ENCODE peak calls at places on chromosomes 13 and 19, in seven cellular contexts. X is left lung; F is transverse colon; U is mesothelial cell of epicardium; P is kidney epithelial cell; D is CD4-positive, alpha-beta T cell; E is psoas muscle. G is an unnamed sample.

GRCh38 chr13:46126552-46127171 is 21.8 kb upstream of the CPB2 start:
- DNase-seq in E (peak), P (peak), D (peak), U (peak), X (peak), F (peak), G (peak)

GRCh38 chr19:38665219-38665931 is 17.9 kb downstream of the ACTN4 start:
- DNase-seq in U (no peak), X (no peak), F (no peak), P (no peak), E (no peak), D (no peak), G (no peak)

GRCh38 chr13:101382701-101383100 is 33.6 kb downstream of the NALCN start:
- DNase-seq in X (no peak), P (no peak), F (no peak), D (no peak), E (no peak), U (no peak), G (no peak)

GRCh38 chr13:98215508-98215907 is 38.4 kb upstream of the RNF113B start:
- DNase-seq in F (no peak), X (no peak), D (no peak), E (no peak), U (no peak), P (no peak), G (no peak)

GRCh38 chr19:15866646-15867045 is 31.2 kb downstream of the CYP4F2 start:
- DNase-seq in U (no peak), F (no peak), X (no peak), E (no peak), D (no peak), P (no peak), G (no peak)

GRCh38 chr13:46179576-46180368 is 2.2 kb downstream of the LCP1 start:
- DNase-seq in X (peak), P (no peak), U (no peak), E (peak), F (peak), D (peak), G (no peak)

GRCh38 chr19:50361290-50362029 is 4.0 kb downstream of the NAPSA start:
- DNase-seq in U (no peak), E (no peak), D (no peak), P (no peak), F (no peak), X (no peak), G (no peak)

GRCh38 chr19:3653865-3654513 is 27.4 kb upstream of the CACTIN start:
- DNase-seq in P (no peak), F (no peak), E (no peak), X (no peak), D (no peak), U (no peak), G (no peak)

GRCh38 chr19:558770-559439 is 13.5 kb upstream of the BSG start:
- DNase-seq in X (no peak), P (no peak), U (peak), F (peak), D (no peak), E (no peak), G (no peak)

GRCh38 chr19:29012457-29012856 is 200.5 kb downstream of the UQCRFS1 start:
- DNase-seq in F (no peak), D (no peak), E (no peak), P (no peak), X (no peak), U (no peak), G (no peak)

GRCh38 chr19:18756896-18757295 is 34.2 kb downstream of the COMP start:
- DNase-seq in E (no peak), X (no peak), P (no peak), U (no peak), D (no peak), F (no peak), G (no peak)

GRCh38 chr13:34419025-34419424 is 523.0 kb upstream of the NBEA start:
- DNase-seq in U (no peak), X (no peak), F (no peak), D (no peak), E (no peak), P (no peak), G (no peak)

GRCh38 chr13:45086484-45086883 is 33.8 kb upstream of the GTF2F2 start:
- DNase-seq in F (no peak), E (no peak), U (no peak), D (no peak), P (no peak), X (no peak), G (peak)

GRCh38 chr13:23510979-23511735 is 59.1 kb upstream of the TNFRSF19 start:
- DNase-seq in D (no peak), X (no peak), U (no peak), E (no peak), P (no peak), F (no peak), G (no peak)

GRCh38 chr13:83452292-83452950 is 429.9 kb downstream of the SLITRK1 start:
- DNase-seq in P (no peak), E (no peak), U (no peak), F (no peak), X (no peak), D (no peak), G (no peak)

GRCh38 chr13:30696278-30697176 is 38.8 kb upstream of the ALOX5AP start:
- DNase-seq in U (no peak), P (no peak), F (peak), D (no peak), X (peak), E (peak), G (no peak)

GRCh38 chr19:50669319-50670101 is 20.3 kb downstream of the C19orf81 start:
- DNase-seq in P (no peak), X (no peak), F (peak), E (no peak), D (peak), U (no peak), G (no peak)

GRCh38 chr19:38252935-38253691 is 3.1 kb downstream of the PPP1R14A start:
- DNase-seq in F (no peak), X (no peak), P (no peak), E (no peak), D (no peak), U (no peak), G (no peak)

GRCh38 chr19:30314056-30314804 is 58.0 kb upstream of the ZNF536 start:
- DNase-seq in E (no peak), P (no peak), D (no peak), U (no peak), F (no peak), X (no peak), G (no peak)

GRCh38 chr13:43132228-43132627 is 108.8 kb downstream of the DNAJC15 start:
- DNase-seq in D (no peak), X (no peak), U (no peak), E (no peak), P (peak), F (peak), G (no peak)
- TF ChIP-seq CTCF in D (peak), X (no peak), U (no peak), E (peak), P (peak), F (peak), G (peak)

GRCh38 chr19:2639999-2640398 is 62.5 kb downstream of the GNG7 start:
- DNase-seq in F (no peak), P (no peak), U (no peak), X (no peak), D (no peak), E (no peak), G (no peak)

GRCh38 chr19:2638417-2638940 is 64.0 kb downstream of the GNG7 start:
- DNase-seq in E (no peak), U (no peak), X (no peak), D (no peak), F (no peak), P (no peak), G (no peak)

GRCh38 chr19:2636897-2637683 is 65.4 kb downstream of the GNG7 start:
- DNase-seq in P (no peak), U (peak), X (peak), D (peak), F (peak), E (peak), G (no peak)

GRCh38 chr19:2640563-2641331 is 61.7 kb downstream of the GNG7 start:
- DNase-seq in F (no peak), X (no peak), E (no peak), U (no peak), P (no peak), D (no peak), G (no peak)

DNA sequence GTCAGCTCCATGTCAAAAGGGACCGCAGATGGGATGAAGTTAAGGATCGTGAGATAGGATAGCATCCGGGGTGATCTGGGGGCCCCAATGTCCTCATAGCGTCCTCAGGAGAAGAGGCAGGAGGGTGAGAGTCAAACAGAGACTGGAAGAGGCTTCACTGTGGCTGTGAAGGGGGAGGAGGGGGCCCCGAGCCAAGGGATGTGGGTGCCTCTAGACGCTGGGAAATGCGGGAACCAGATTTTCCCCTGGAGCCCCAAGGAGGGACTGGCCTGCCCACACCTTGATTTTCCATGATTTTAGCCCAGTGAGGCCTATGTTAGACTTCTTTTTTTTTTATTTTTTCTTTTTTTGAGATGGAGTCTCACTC is 61.2 kb downstream of the GNG7 start:
- DNase-seq in E (no peak), D (no peak), X (no peak), U (no peak), F (no peak), P (no peak), G (no peak)
- TF ChIP-seq CTCF in E (no peak), D (no peak), X (no peak), U (no peak), F (no peak), P (no peak), G (no peak)

DNA sequence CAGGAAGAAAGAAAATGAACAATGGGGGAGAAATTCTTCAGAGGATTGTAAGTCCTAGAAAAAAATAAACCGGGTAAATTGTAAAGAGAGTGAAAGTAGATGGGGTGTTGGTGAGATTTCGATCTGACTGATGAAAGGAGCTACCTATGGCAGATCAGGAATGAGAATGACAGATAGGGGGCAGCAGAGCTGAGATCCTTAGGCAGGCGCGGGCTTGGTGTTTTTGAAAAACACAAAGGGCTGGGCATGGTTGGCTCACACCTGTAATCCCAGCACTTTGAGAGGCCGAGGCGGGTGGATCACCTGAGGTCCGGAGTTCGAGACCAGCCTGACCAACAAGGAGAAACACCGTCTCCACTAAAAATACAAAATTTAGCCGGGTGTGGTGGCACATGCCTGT is 1468.6 kb upstream of the SLC10A2 start:
- DNase-seq in D (no peak), U (no peak), F (no peak), E (no peak), P (no peak), X (no peak), G (no peak)
- TF ChIP-seq CTCF in D (no peak), U (no peak), F (no peak), E (no peak), P (no peak), X (no peak), G (no peak)

GRCh38 chr19:11451942-11452813 is 16.7 kb downstream of the PRKCSH start:
- DNase-seq in U (no peak), X (no peak), P (no peak), F (no peak), D (no peak), E (no peak), G (no peak)
- TF ChIP-seq CTCF in U (no peak), X (no peak), P (peak), F (no peak), D (no peak), E (no peak), G (no peak)

DNA sequence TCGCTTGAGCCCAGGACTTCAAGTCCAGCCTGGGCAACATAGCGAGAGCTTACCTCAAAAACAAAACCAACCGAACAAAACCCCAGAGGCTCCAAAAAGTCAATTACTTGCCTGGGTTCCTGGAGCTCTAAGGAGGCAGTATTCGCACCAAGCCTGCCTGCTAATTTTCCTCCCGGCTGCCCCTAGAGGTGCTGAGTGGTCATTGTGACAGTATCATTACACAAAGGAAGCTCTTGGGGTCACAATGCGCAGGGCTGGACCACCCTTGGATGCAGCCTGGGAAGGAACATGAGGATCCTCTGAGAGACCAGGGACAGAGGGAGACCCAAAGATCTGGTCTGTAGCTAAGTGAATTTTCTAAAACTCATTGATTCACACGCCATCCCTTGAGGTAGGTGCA is 8.5 kb upstream of the PEX11G start:
- DNase-seq in D (no peak), U (no peak), F (no peak), P (no peak), E (no peak), X (no peak), G (no peak)
- TF ChIP-seq CTCF in D (no peak), U (no peak), F (peak), P (peak), E (no peak), X (no peak), G (peak)

GRCh38 chr19:42197375-42197817 is 20.1 kb downstream of the DEDD2 start:
- DNase-seq in E (no peak), P (no peak), X (no peak), U (no peak), D (no peak), F (no peak), G (no peak)

GRCh38 chr19:42200116-42200740 is 17.2 kb downstream of the DEDD2 start:
- DNase-seq in E (no peak), P (no peak), D (no peak), F (no peak), X (no peak), U (no peak), G (no peak)

GRCh38 chr19:42198676-42199439 is 18.6 kb downstream of the DEDD2 start:
- DNase-seq in P (no peak), D (peak), E (no peak), F (peak), U (no peak), X (no peak), G (no peak)

GRCh38 chr19:42201489-42202289 is 15.8 kb downstream of the DEDD2 start:
- DNase-seq in X (peak), E (no peak), U (no peak), F (peak), D (peak), P (no peak), G (no peak)

GRCh38 chr19:42199440-42200115 is 17.9 kb downstream of the DEDD2 start:
- DNase-seq in U (no peak), E (peak), P (no peak), X (peak), D (peak), F (peak), G (no peak)
- TF ChIP-seq CTCF in U (no peak), E (no peak), P (no peak), X (peak), D (peak), F (no peak), G (no peak)

DNA sequence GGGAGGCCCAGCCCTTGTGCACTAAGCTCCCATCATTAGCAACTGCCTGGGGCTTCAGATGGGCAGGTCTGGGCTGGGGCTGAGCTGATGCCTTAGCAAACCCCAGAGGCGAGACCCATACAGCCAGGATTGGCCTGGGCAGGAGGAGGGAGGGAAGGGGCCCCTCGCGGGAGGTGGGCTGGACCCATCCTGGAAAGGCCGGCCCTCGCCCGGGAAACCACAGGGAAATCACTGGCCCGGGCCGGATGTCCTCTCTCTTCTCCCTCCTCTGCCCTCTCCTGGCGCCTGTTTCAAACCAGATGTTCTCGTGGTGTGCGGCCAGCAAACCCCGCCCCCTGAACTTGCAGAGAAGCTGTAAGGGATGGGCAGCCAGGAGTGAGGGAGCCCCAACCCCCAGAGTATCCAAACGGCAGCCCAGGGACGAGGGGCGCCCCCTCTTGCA is 43.1 kb downstream of the TMEM255B start:
- DNase-seq in D (no peak), U (no peak), E (no peak), P (peak), F (no peak), X (peak), G (no peak)
- TF ChIP-seq CTCF in D (no peak), U (no peak), E (no peak), P (peak), F (no peak), X (no peak), G (no peak)

GRCh38 chr13:49441312-49441711 is 2.6 kb downstream of the CAB39L start:
- DNase-seq in P (no peak), F (no peak), U (no peak), E (no peak), X (no peak), D (no peak), G (no peak)

GRCh38 chr13:49439609-49440008 is 4.3 kb downstream of the CAB39L start:
- DNase-seq in U (no peak), F (no peak), D (no peak), P (no peak), X (no peak), E (no peak), G (no peak)

GRCh38 chr13:49435992-49436391 is 7.9 kb downstream of the CAB39L start:
- DNase-seq in X (no peak), F (no peak), U (no peak), P (no peak), D (no peak), E (no peak), G (no peak)

GRCh38 chr13:49437705-49438104 is 6.2 kb downstream of the CAB39L start:
- DNase-seq in D (no peak), P (no peak), X (no peak), U (no peak), E (no peak), F (no peak), G (no peak)

DNA sequence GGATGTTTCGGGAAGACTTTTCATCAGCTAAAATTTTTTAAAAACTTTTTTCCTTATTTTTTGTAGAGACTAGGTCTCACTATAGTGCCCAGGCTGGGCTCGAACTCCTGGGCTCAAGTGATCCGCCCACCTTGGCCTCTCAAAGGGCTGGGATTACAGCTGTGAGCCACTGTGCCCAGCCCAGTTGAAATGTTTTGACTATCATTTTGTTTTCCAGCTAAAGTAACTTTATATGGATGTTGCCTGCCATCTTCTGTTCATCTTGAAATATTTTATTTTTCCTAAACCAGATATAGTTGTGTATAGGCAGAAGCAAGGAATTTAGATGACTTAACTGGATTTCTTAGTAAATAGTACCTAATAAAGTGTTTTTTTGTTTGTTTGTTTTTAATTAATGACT is 7.0 kb downstream of the CAB39L start:
- DNase-seq in E (peak), X (peak), D (no peak), U (no peak), P (no peak), F (no peak), G (no peak)
- TF ChIP-seq CTCF in E (no peak), X (no peak), D (no peak), U (no peak), P (peak), F (peak), G (no peak)

DNA sequence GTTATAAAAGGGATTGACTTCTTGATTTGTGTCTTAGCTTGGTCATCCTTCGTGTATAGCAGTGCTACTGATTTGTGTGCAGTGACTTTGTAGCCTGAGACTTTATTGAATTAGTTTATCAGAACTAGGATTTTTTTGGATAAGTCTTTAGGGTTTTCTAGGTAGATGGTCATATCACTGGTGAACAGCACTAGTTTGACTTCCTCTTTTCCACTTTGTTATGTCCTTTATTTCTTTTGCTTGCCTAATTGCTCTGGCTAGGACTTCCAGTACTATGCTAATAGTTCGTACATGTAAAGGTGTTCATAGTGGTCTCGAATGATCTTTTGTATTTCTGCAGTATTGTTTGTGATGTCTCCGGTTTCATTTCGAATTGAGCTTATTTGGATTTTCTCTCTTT is 145.4 kb downstream of the DNAJC3 start:
- DNase-seq in E (no peak), D (no peak), U (no peak), X (no peak), F (no peak), P (no peak), G (no peak)
- TF ChIP-seq CTCF in E (no peak), D (no peak), U (no peak), X (no peak), F (no peak), P (no peak), G (no peak)